ENCODE peak calls at places on chromosomes 11 and 22, in five cellular contexts. F is hippocampal formation, L is HTR-8/SVneo, E is EH, A is kidney glomerular epithelial cell. Z is an unnamed sample.

GRCh38 chr11:17560281-17561110 is 13.4 kb downstream of the OTOG start:
- DNase-seq in E (no peak), A (no peak), F (no peak), L (no peak), Z (no peak)

GRCh38 chr11:74037309-74037708 is 28.4 kb upstream of the UCP3 start:
- DNase-seq in F (no peak), A (peak), L (no peak), E (no peak), Z (peak)

GRCh38 chr22:39148727-39149535 is 3.5 kb downstream of the CBX7 start:
- DNase-seq in F (peak), L (no peak), E (peak), A (no peak), Z (peak)

GRCh38 chr22:44697423-44698179 is 4.4 kb upstream of the PRR5 start:
- DNase-seq in L (peak), A (peak), F (peak), E (peak), Z (peak)

GRCh38 chr22:37906364-37907008 is 389 bp downstream of the MICALL1 start:
- DNase-seq in F (no peak), A (no peak), E (no peak), L (peak), Z (no peak)

GRCh38 chr22:43346521-43346929 is 3.4 kb upstream of the SCUBE1 start:
- DNase-seq in F (no peak), A (peak), L (peak), E (peak), Z (peak)

GRCh38 chr11:64874308-64874707 is 4.1 kb downstream of the EHD1 start:
- DNase-seq in F (peak), E (no peak), L (no peak), A (no peak), Z (no peak)

GRCh38 chr11:115939104-115939503 is 434.9 kb upstream of the CADM1 start:
- DNase-seq in A (peak), F (no peak), L (no peak), E (no peak), Z (peak)

GRCh38 chr22:22823126-22823804 is 64.4 kb upstream of the IGLL5 start:
- DNase-seq in E (no peak), L (no peak), A (no peak), F (no peak), Z (no peak)

GRCh38 chr11:43837879-43838278 is 42.8 kb upstream of the ALKBH3 start:
- DNase-seq in A (peak), L (no peak), E (peak), F (no peak), Z (no peak)

GRCh38 chr22:48572951-48573350 is 1254.7 kb downstream of the BRD1 start:
- DNase-seq in L (no peak), A (no peak), F (no peak), E (no peak), Z (no peak)

GRCh38 chr11:10640308-10640707 is 53.2 kb downstream of the IRAG1 start:
- DNase-seq in A (no peak), F (no peak), E (no peak), L (no peak), Z (no peak)

GRCh38 chr11:116930177-116930576 is 92.8 kb upstream of the APOA1 start:
- DNase-seq in L (no peak), A (no peak), F (peak), E (no peak), Z (no peak)

GRCh38 chr11:593347-593746 is 17.1 kb downstream of the PHRF1 start:
- DNase-seq in A (no peak), F (no peak), E (no peak), L (no peak), Z (no peak)

GRCh38 chr22:28742562-28742962 is 723 bp downstream of the HSCB start:
- DNase-seq in L (no peak), E (no peak), A (no peak), F (no peak), Z (no peak)

GRCh38 chr22:37904572-37905533 is 1.2 kb upstream of the MICALL1 start:
- DNase-seq in L (peak), E (peak), A (peak), F (no peak), Z (peak)

GRCh38 chr11:396948-397548 is 3.0 kb downstream of the PKP3 start:
- DNase-seq in L (no peak), A (no peak), E (peak), F (peak), Z (peak)

GRCh38 chr22:44659140-44659539 is 42.9 kb upstream of the PRR5 start:
- DNase-seq in L (no peak), A (no peak), E (peak), F (no peak), Z (no peak)

GRCh38 chr11:87235366-87235765 is 197.6 kb downstream of the TMEM135 start:
- DNase-seq in L (no peak), F (no peak), E (no peak), A (no peak), Z (no peak)

GRCh38 chr11:57641426-57641825 is 8.3 kb downstream of the YPEL4 start:
- DNase-seq in A (peak), F (no peak), L (peak), E (peak), Z (peak)

GRCh38 chr11:103067118-103067517 is 24.8 kb downstream of the DCUN1D5 start:
- DNase-seq in L (no peak), A (no peak), F (no peak), E (no peak), Z (no peak)

GRCh38 chr22:46219650-46220049 is 30.4 kb downstream of the CDPF1 start:
- DNase-seq in L (no peak), F (no peak), E (no peak), A (no peak), Z (no peak)

GRCh38 chr11:128745296-128746183 is 51.7 kb downstream of the FLI1 start:
- DNase-seq in A (no peak), E (peak), F (no peak), L (no peak), Z (no peak)

GRCh38 chr11:120131941-120132644 is 5.8 kb downstream of the TRIM29 start:
- DNase-seq in E (no peak), F (no peak), A (no peak), L (no peak), Z (no peak)

GRCh38 chr22:50635591-50635990 is 7.6 kb upstream of the ARSA start:
- DNase-seq in L (no peak), E (no peak), A (no peak), F (no peak), Z (no peak)